ENCODE peak calls at places on chromosomes 5 and 9, in six cellular contexts. One of them, this sample, is unnamed. For H3K36me3, the result is how much of the 10 kb centered on the place peaks cover.

GRCh38 chr5:132085686-132086085 is 12.1 kb downstream of the CSF2 start:
- DNase-seq in fibroblast of lung: no peak
- DNase-seq in IMR-90: no peak
- DNase-seq in hepatocyte: no peak
- DNase-seq in HCT116: no peak
- DNase-seq in GM23338: no peak
- DNase-seq in this sample: no peak

GRCh38 chr5:69531010-69531785 is 28.8 kb upstream of the GTF2H2C start:
- DNase-seq in fibroblast of lung: peak
- DNase-seq in hepatocyte: no peak
- DNase-seq in IMR-90: no peak
- DNase-seq in GM23338: no peak
- DNase-seq in HCT116: no peak
- DNase-seq in this sample: no peak

GRCh38 chr5:36227046-36227445 is 14.7 kb downstream of the NADK2 start:
- DNase-seq in fibroblast of lung: no peak
- DNase-seq in GM23338: no peak
- DNase-seq in IMR-90: no peak
- DNase-seq in hepatocyte: no peak
- DNase-seq in HCT116: no peak
- DNase-seq in this sample: no peak

GRCh38 chr5:16936150-16937022 is at the start of gene MYO10:
- DNase-seq in HCT116: no peak
- DNase-seq in GM23338: peak
- DNase-seq in fibroblast of lung: peak
- DNase-seq in IMR-90: peak
- DNase-seq in hepatocyte: peak
- DNase-seq in this sample: no peak

GRCh38 chr9:4922101-4922500 is 63.0 kb upstream of the JAK2 start:
- DNase-seq in hepatocyte: no peak
- DNase-seq in fibroblast of lung: no peak
- DNase-seq in HCT116: no peak
- DNase-seq in GM23338: no peak
- DNase-seq in IMR-90: no peak
- DNase-seq in this sample: no peak

GRCh38 chr5:157459715-157460599 is at the start of gene NIPAL4:
- DNase-seq in HCT116: no peak
- DNase-seq in hepatocyte: peak
- DNase-seq in fibroblast of lung: no peak
- DNase-seq in GM23338: peak
- DNase-seq in IMR-90: no peak
- DNase-seq in this sample: no peak

GRCh38 chr9:89679581-89679980 is 74.8 kb downstream of the GADD45G start:
- DNase-seq in HCT116: no peak
- DNase-seq in GM23338: no peak
- DNase-seq in fibroblast of lung: no peak
- DNase-seq in hepatocyte: no peak
- DNase-seq in IMR-90: no peak
- DNase-seq in this sample: no peak

GRCh38 chr5:134784946-134785620 is 26.5 kb downstream of the DDX46 start:
- DNase-seq in HCT116: no peak
- DNase-seq in IMR-90: peak
- DNase-seq in fibroblast of lung: peak
- DNase-seq in hepatocyte: no peak
- DNase-seq in GM23338: peak
- DNase-seq in this sample: no peak

GRCh38 chr5:166992874-166993722 is 1298.3 kb upstream of the WWC1 start:
- DNase-seq in hepatocyte: no peak
- DNase-seq in GM23338: peak
- DNase-seq in HCT116: no peak
- DNase-seq in IMR-90: no peak
- DNase-seq in fibroblast of lung: peak
- DNase-seq in this sample: no peak

GRCh38 chr9:89002987-89003386 is 11.7 kb downstream of the S1PR3 start:
- DNase-seq in IMR-90: no peak
- DNase-seq in HCT116: no peak
- DNase-seq in GM23338: no peak
- DNase-seq in fibroblast of lung: no peak
- DNase-seq in hepatocyte: no peak
- DNase-seq in this sample: no peak

GRCh38 chr5:164680812-164681211 is 1175.4 kb downstream of the MAT2B start:
- DNase-seq in hepatocyte: no peak
- DNase-seq in fibroblast of lung: no peak
- DNase-seq in GM23338: peak
- DNase-seq in HCT116: no peak
- DNase-seq in IMR-90: no peak
- DNase-seq in this sample: no peak

GRCh38 chr9:81669011-81669739 is 20.2 kb downstream of the TLE1 start:
- DNase-seq in fibroblast of lung: peak
- DNase-seq in IMR-90: peak
- DNase-seq in GM23338: no peak
- DNase-seq in HCT116: no peak
- DNase-seq in hepatocyte: no peak
- DNase-seq in this sample: no peak

GRCh38 chr5:138539791-138540190 is 3.2 kb downstream of the ETF1 start:
- DNase-seq in HCT116: no peak
- DNase-seq in hepatocyte: no peak
- DNase-seq in GM23338: no peak
- DNase-seq in IMR-90: no peak
- DNase-seq in fibroblast of lung: no peak
- DNase-seq in this sample: no peak
- H3K4me2 ChIP-seq in HCT116: no peak
- H3K4me2 ChIP-seq in hepatocyte: peak
- H3K4me2 ChIP-seq in GM23338: no peak
- H3K4me2 ChIP-seq in IMR-90: no peak
- H3K4me2 ChIP-seq in fibroblast of lung: no peak
- H3K4me2 ChIP-seq in this sample: peak

DNA sequence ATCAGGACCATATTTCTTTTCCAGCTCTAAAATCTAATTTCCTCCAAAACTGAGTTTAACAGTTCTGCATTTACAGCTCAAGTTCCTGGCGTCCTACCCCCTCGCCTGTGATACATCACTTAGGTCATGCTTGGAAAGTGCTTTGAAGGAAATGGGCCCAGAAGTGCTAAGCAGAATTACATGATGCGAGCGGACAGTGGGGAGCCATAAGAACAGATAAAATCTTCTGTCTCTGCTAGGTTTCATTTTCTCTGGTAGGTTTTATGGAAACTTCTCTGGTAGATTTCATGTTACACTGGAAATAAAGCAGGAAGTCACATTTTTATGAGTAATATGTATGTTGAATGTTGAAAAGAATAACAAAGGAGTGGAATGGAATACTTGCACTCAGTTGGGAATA is 138.4 kb downstream of the ZDHHC21 start:
- DNase-seq in GM23338: no peak
- DNase-seq in fibroblast of lung: no peak
- DNase-seq in IMR-90: no peak
- DNase-seq in HCT116: no peak
- DNase-seq in hepatocyte: no peak
- DNase-seq in this sample: no peak
- H3K36me3 ChIP-seq in GM23338: under half
- H3K36me3 ChIP-seq in fibroblast of lung: under half
- H3K36me3 ChIP-seq in IMR-90: under half
- H3K36me3 ChIP-seq in HCT116: under half
- H3K36me3 ChIP-seq in hepatocyte: under half
- H3K36me3 ChIP-seq in this sample: under half

DNA sequence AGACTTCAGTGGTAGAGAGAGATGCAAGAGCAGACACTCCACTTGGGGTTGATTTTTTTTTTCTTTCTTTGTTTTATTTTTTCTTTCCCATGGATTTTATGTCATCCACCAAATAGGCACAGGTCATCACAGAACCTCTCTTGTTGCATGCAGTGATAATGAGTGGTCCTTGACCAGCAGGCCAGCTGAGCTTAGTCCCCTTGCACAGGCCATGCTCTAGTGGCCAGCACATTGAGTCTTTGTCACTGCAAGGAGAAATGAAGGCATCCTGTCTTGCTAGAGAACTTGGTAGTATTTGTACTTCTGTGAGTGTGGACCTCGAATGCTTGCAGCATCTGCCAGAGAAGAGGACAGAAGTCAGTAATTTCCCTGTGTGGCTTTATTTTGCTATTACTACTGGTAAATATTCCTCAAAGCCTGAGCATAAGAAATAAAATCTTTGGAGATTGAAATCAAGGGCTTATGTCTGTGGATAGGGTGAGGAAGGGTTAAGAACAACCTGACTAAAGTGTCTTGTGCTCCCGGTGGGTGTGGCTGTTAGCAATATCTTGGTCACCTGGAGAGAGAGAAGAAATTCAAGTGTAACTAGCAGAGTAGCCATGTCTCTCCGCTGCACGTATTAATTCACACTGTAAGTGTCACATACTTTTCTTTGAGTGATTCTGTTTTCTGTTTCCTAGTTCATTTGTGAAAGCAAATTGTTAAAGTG is 45.3 kb upstream of the NCS1 start:
- DNase-seq in fibroblast of lung: no peak
- DNase-seq in GM23338: no peak
- DNase-seq in IMR-90: no peak
- DNase-seq in HCT116: no peak
- DNase-seq in hepatocyte: no peak
- DNase-seq in this sample: no peak
- TF ChIP-seq CTCF in fibroblast of lung: no peak
- TF ChIP-seq CTCF in GM23338: no peak
- TF ChIP-seq CTCF in IMR-90: no peak
- TF ChIP-seq CTCF in HCT116: no peak
- TF ChIP-seq CTCF in hepatocyte: no peak
- TF ChIP-seq CTCF in this sample: no peak

GRCh38 chr5:174316326-174316725 is 270.8 kb downstream of the NSG2 start:
- DNase-seq in HCT116: no peak
- DNase-seq in hepatocyte: no peak
- DNase-seq in fibroblast of lung: no peak
- DNase-seq in GM23338: no peak
- DNase-seq in IMR-90: no peak
- DNase-seq in this sample: no peak

GRCh38 chr5:174315471-174315870 is 270.0 kb downstream of the NSG2 start:
- DNase-seq in hepatocyte: no peak
- DNase-seq in IMR-90: no peak
- DNase-seq in HCT116: no peak
- DNase-seq in fibroblast of lung: no peak
- DNase-seq in GM23338: no peak
- DNase-seq in this sample: no peak

GRCh38 chr5:174315871-174316270 is 270.4 kb downstream of the NSG2 start:
- DNase-seq in IMR-90: no peak
- DNase-seq in fibroblast of lung: no peak
- DNase-seq in HCT116: no peak
- DNase-seq in GM23338: no peak
- DNase-seq in hepatocyte: no peak
- DNase-seq in this sample: no peak

GRCh38 chr5:174318578-174318977 is 273.1 kb downstream of the NSG2 start:
- DNase-seq in HCT116: no peak
- DNase-seq in IMR-90: no peak
- DNase-seq in GM23338: no peak
- DNase-seq in fibroblast of lung: no peak
- DNase-seq in hepatocyte: no peak
- DNase-seq in this sample: no peak

DNA sequence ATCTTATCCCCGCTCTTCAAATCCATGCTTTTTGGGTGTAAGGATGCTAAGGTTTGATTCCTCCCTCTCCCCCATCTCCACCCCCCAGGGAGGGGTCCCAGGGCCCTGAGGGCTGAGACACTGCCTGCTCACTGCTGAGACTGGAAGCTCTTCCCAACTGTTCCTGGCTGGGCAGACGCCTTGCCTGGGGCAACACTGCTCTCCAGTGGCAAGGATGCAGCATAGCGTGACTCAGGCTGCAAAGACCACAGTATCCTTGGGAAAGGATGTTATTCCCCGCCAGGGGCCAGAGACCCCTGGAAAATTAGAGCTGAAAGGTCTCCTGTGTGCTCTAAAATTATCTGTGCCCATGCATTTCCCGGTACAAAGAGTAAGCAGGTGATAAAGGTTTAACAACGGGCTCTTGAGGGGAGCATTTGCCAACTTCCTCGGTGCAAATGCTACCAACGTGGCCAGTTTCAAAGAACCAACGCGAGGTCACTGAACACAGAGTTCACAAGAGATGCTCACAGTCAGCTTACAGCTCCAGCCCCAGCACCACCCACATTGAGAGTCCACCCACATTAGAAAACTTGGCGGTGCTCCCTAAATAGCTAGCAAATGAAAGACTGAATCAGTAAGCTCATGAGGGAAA is 271.9 kb downstream of the NSG2 start:
- DNase-seq in fibroblast of lung: peak
- DNase-seq in hepatocyte: peak
- DNase-seq in IMR-90: peak
- DNase-seq in GM23338: peak
- DNase-seq in HCT116: no peak
- DNase-seq in this sample: no peak
- H3K4me2 ChIP-seq in fibroblast of lung: no peak
- H3K4me2 ChIP-seq in hepatocyte: no peak
- H3K4me2 ChIP-seq in IMR-90: no peak
- H3K4me2 ChIP-seq in GM23338: peak
- H3K4me2 ChIP-seq in HCT116: no peak
- H3K4me2 ChIP-seq in this sample: no peak

GRCh38 chr5:83145882-83146331 is 68.6 kb downstream of the XRCC4 start:
- DNase-seq in hepatocyte: no peak
- DNase-seq in GM23338: no peak
- DNase-seq in HCT116: no peak
- DNase-seq in fibroblast of lung: peak
- DNase-seq in IMR-90: peak
- DNase-seq in this sample: no peak
- H3K36me3 ChIP-seq in hepatocyte: under half
- H3K36me3 ChIP-seq in GM23338: under half
- H3K36me3 ChIP-seq in HCT116: under half
- H3K36me3 ChIP-seq in fibroblast of lung: under half
- H3K36me3 ChIP-seq in IMR-90: under half
- H3K36me3 ChIP-seq in this sample: under half

GRCh38 chr9:114143214-114143613 is 12.1 kb upstream of the COL27A1 start:
- DNase-seq in HCT116: no peak
- DNase-seq in hepatocyte: no peak
- DNase-seq in GM23338: no peak
- DNase-seq in fibroblast of lung: no peak
- DNase-seq in IMR-90: no peak
- DNase-seq in this sample: no peak
- TF ChIP-seq CTCF in HCT116: no peak
- TF ChIP-seq CTCF in hepatocyte: no peak
- TF ChIP-seq CTCF in GM23338: no peak
- TF ChIP-seq CTCF in fibroblast of lung: no peak
- TF ChIP-seq CTCF in IMR-90: no peak
- TF ChIP-seq CTCF in this sample: no peak

GRCh38 chr9:115385383-115386122 is 267.6 kb upstream of the TNC start:
- DNase-seq in IMR-90: no peak
- DNase-seq in HCT116: no peak
- DNase-seq in GM23338: peak
- DNase-seq in fibroblast of lung: no peak
- DNase-seq in hepatocyte: no peak
- DNase-seq in this sample: no peak
- H3K4me2 ChIP-seq in IMR-90: no peak
- H3K4me2 ChIP-seq in HCT116: no peak
- H3K4me2 ChIP-seq in GM23338: no peak
- H3K4me2 ChIP-seq in fibroblast of lung: no peak
- H3K4me2 ChIP-seq in hepatocyte: no peak
- H3K4me2 ChIP-seq in this sample: no peak

DNA sequence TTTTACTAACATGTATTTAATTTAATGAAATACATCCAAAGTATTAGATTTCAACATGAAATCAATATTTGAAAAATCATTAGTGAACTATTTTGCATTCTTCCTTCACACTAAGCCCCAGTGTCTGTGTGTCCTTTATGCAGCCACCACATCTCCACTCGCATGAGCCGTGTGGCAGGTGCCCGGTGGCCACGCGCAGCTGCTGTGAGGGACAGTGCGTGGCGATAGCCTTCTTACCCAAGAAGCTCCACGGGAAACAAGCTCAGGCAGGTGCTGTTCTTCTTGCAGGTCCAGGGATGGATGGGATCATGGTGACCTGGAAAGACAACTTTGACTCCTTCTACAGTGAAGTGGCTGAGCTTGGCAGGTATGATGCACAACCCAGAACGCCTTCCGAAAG is 79.3 kb upstream of the OTULINL start:
- DNase-seq in IMR-90: no peak
- DNase-seq in HCT116: no peak
- DNase-seq in hepatocyte: no peak
- DNase-seq in GM23338: no peak
- DNase-seq in fibroblast of lung: no peak
- DNase-seq in this sample: no peak
- H3K36me3 ChIP-seq in IMR-90: half or more
- H3K36me3 ChIP-seq in HCT116: under half
- H3K36me3 ChIP-seq in hepatocyte: under half
- H3K36me3 ChIP-seq in GM23338: under half
- H3K36me3 ChIP-seq in fibroblast of lung: half or more
- H3K36me3 ChIP-seq in this sample: half or more